ENCODE peak calls at places on chromosome 19, in four cellular contexts. I is HCT116, R is K562, M is H1. B is an unnamed sample.

GRCh38 chr19:10517361-10517759 is at the start of gene S1PR5:
- DNase-seq in I (no peak), R (peak), M (no peak), B (no peak)

GRCh38 chr19:48969276-48970138 is 4.4 kb downstream of the FTL start:
- DNase-seq in I (no peak), R (peak), M (no peak), B (no peak)

GRCh38 chr19:1042689-1043511 is 3.0 kb downstream of the ABCA7 start:
- DNase-seq in I (no peak), R (no peak), M (no peak), B (no peak)

GRCh38 chr19:591099-591958 is 1.6 kb downstream of the HCN2 start:
- DNase-seq in I (no peak), R (peak), M (peak), B (no peak)

GRCh38 chr19:37930416-37930815 is 23.4 kb downstream of the SIPA1L3 start:
- DNase-seq in I (no peak), R (no peak), M (no peak), B (peak)

GRCh38 chr19:42185281-42185680 is 32.2 kb downstream of the DEDD2 start:
- DNase-seq in I (no peak), R (no peak), M (no peak), B (no peak)

GRCh38 chr19:51440846-51441409 is 17.3 kb downstream of the SIGLEC8 start:
- DNase-seq in I (no peak), R (peak), M (no peak), B (no peak)

GRCh38 chr19:14555918-14556661 is 15.8 kb downstream of the NDUFB7 start:
- DNase-seq in I (no peak), R (no peak), M (no peak), B (no peak)

GRCh38 chr19:33578697-33579096 is 43.1 kb upstream of the CHST8 start:
- DNase-seq in I (no peak), R (no peak), M (no peak), B (no peak)

GRCh38 chr19:56838930-56839664 is 1.4 kb downstream of the PEG3 start:
- DNase-seq in I (no peak), R (no peak), M (no peak), B (peak)

GRCh38 chr19:46980756-46981155 is 38.9 kb upstream of the NPAS1 start:
- DNase-seq in I (no peak), R (no peak), M (no peak), B (no peak)

GRCh38 chr19:14562660-14563589 is 8.9 kb downstream of the NDUFB7 start:
- DNase-seq in I (no peak), R (no peak), M (peak), B (no peak)

GRCh38 chr19:34677386-34678084 is at the start of gene ZNF302:
- DNase-seq in I (peak), R (peak), M (peak), B (no peak)

GRCh38 chr19:56732974-56733373 is 61.4 kb upstream of the ZNF835 start:
- DNase-seq in I (no peak), R (no peak), M (no peak), B (no peak)

GRCh38 chr19:6822311-6822670 is 49.8 kb downstream of the VAV1 start:
- DNase-seq in I (no peak), R (no peak), M (no peak), B (no peak)

GRCh38 chr19:45999653-46000121 is 4.4 kb downstream of the CCDC61 start:
- DNase-seq in I (no peak), R (peak), M (peak), B (no peak)

GRCh38 chr19:21603431-21604153 is 98.2 kb downstream of the ZNF429 start:
- DNase-seq in I (no peak), R (no peak), M (no peak), B (no peak)

GRCh38 chr19:21607453-21607852 is 102.1 kb downstream of the ZNF429 start:
- DNase-seq in I (no peak), R (no peak), M (no peak), B (no peak)

GRCh38 chr19:21602105-21602658 is 96.8 kb downstream of the ZNF429 start:
- DNase-seq in I (no peak), R (no peak), M (no peak), B (no peak)

GRCh38 chr19:21604351-21604926 is 99.0 kb downstream of the ZNF429 start:
- DNase-seq in I (no peak), R (no peak), M (peak), B (no peak)

DNA sequence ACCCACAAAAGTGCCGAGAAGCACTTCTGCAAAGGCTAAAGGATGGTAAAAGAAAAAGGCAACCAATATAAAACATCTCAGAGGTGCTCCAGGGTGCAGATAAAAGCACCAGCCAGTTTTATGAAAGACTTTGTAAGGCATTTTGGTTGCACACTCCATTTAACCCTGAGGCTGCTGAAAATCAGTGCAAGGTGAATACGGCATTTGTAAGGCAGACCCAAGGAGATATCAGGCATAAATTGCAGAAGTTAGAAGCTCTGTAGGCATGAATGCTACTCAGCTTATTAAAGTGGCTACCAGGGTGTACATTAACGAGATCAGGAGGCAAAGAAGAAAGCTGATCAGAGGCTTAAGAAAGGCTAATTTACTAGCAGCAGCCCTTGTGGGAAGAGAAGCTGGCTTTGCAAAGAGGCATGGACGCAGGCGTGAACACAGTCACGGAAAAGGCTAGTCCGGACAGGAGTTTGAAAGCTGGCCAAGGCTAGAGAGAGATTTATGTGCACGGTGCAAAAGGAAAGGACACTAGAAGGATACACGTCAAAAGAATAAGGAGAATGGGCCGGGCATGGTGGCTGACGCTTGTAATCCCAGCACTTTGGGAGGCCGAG is 99.6 kb downstream of the ZNF429 start:
- DNase-seq in I (no peak), R (no peak), M (no peak), B (no peak)
- TF ChIP-seq ATF3 in I (no peak), R (no peak), M (no peak), B (no peak)

DNA sequence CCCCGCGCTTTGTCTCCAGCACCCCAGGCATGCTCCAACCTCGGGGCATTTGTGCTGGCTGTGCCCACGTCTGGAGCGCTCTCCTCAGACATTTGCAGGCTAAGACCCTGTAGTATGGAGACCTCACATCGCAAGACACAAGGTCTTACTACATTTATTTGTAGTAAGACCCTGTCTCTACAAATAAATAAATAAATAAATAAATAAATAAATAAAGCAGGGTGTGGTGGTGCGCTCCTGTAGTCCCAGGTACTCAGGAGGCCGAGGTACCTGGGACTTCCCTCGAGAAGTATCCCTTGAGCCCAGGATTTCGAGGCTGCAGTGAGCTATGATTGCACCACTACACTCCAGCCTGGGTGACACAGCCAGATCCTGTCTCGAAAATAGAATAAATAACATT is 4.6 kb downstream of the NXNL1 start:
- DNase-seq in I (no peak), R (no peak), M (no peak), B (no peak)
- TF ChIP-seq FOSL1 in I (no peak), R (no peak), M (no peak), B (no peak)

GRCh38 chr19:3145909-3146676 is 10.3 kb downstream of the GNA15 start:
- DNase-seq in I (no peak), R (no peak), M (no peak), B (no peak)
- TF ChIP-seq ATF3 in I (no peak), R (no peak), M (no peak), B (no peak)

GRCh38 chr19:52987221-52987620 is 24.5 kb upstream of the ZNF816 start:
- DNase-seq in I (no peak), R (no peak), M (no peak), B (no peak)
- TF ChIP-seq FOSL1 in I (no peak), R (no peak), M (no peak), B (no peak)

DNA sequence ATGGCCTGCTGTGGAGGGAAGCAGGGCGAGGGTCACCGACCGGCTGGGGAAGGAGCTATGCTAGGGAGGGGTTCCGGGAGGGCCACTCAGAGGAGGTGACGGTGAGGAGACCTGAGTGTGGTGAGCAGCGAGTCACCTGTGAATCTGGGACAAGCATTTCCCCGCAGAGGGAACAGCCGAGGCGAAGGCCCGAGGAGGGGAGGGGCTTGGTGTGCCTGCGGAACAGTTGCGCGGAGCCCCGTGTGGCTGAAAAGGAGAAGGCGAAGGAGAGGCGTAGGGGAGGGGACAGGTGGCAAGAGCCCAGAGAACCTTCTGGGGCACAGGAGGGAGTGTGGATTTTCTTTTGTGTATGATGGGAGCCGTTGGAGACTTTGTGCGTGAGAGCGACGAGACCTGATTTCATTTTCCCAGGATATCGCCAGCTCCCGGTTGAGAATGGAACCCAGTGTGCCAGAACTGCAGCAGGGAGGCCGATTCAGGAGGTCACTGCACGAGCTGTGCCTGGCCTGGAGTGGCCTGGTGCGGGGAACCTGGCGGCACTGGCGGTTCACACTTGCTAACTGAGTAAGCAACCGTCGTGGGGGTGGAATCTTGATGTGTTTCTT is 117.7 kb upstream of the ZNF507 start:
- DNase-seq in I (no peak), R (no peak), M (peak), B (no peak)
- TF ChIP-seq ATF3 in I (no peak), R (no peak), M (no peak), B (no peak)